ENCODE peak calls at places on chromosomes 7 and 10, in four cellular contexts. S is effector memory CD4-positive, alpha-beta T cell; R is HCT116; U is fibroblast of lung. B is an unnamed sample. For H3K9me3, the result is how much of the 10 kb centered on the place peaks cover.

GRCh38 chr10:96129387-96130325 is at the start of gene ZNF518A:
- DNase-seq in R (peak), U (peak), S (peak), B (peak)

GRCh38 chr10:114305521-114305925 is 66.5 kb downstream of the VWA2 start:
- DNase-seq in R (no peak), U (no peak), S (no peak), B (no peak)

GRCh38 chr10:96690755-96691730 is 29.3 kb downstream of the PIK3AP1 start:
- DNase-seq in S (no peak), R (no peak), U (no peak), B (no peak)

GRCh38 chr10:114356786-114357588 is 47.3 kb downstream of the AFAP1L2 start:
- DNase-seq in U (peak), S (no peak), R (no peak), B (no peak)

GRCh38 chr7:36390199-36391090 is 783 bp downstream of the ANLN start:
- DNase-seq in U (peak), R (peak), S (peak), B (peak)

GRCh38 chr7:68688416-68689086 is 909.7 kb upstream of the AUTS2 start:
- DNase-seq in S (no peak), U (no peak), R (no peak), B (no peak)

GRCh38 chr10:86152354-86152753 is 214.2 kb downstream of the GRID1 start:
- DNase-seq in S (no peak), U (no peak), R (no peak), B (no peak)

GRCh38 chr7:70937424-70937823 is 194.5 kb upstream of the GALNT17 start:
- DNase-seq in U (no peak), S (no peak), R (no peak), B (no peak)

GRCh38 chr10:1595242-1595600 is 142.1 kb downstream of the ADARB2 start:
- DNase-seq in S (no peak), U (no peak), R (no peak), B (no peak)

GRCh38 chr10:1589257-1589656 is 148.1 kb downstream of the ADARB2 start:
- DNase-seq in S (no peak), U (no peak), R (no peak), B (no peak)

GRCh38 chr10:1594372-1595241 is 142.7 kb downstream of the ADARB2 start:
- DNase-seq in R (no peak), U (no peak), S (no peak), B (no peak)

GRCh38 chr10:1591045-1591444 is 146.3 kb downstream of the ADARB2 start:
- DNase-seq in U (no peak), S (no peak), R (no peak), B (no peak)

GRCh38 chr10:1591742-1592141 is 145.6 kb downstream of the ADARB2 start:
- DNase-seq in R (no peak), U (no peak), S (no peak), B (no peak)
- H3K9me3 ChIP-seq in R (under half), U (under half), S (under half), B (under half)

GRCh38 chr10:110698340-110698739 is 54.2 kb downstream of the RBM20 start:
- DNase-seq in U (no peak), R (no peak), S (no peak), B (no peak)

GRCh38 chr10:110701618-110701971 is 57.5 kb downstream of the RBM20 start:
- DNase-seq in R (no peak), S (no peak), U (no peak), B (no peak)

GRCh38 chr10:110698782-110699201 is 54.7 kb downstream of the RBM20 start:
- DNase-seq in R (no peak), U (no peak), S (no peak), B (no peak)

GRCh38 chr10:110699859-110700468 is 55.8 kb downstream of the RBM20 start:
- DNase-seq in R (no peak), U (no peak), S (no peak), B (no peak)

DNA sequence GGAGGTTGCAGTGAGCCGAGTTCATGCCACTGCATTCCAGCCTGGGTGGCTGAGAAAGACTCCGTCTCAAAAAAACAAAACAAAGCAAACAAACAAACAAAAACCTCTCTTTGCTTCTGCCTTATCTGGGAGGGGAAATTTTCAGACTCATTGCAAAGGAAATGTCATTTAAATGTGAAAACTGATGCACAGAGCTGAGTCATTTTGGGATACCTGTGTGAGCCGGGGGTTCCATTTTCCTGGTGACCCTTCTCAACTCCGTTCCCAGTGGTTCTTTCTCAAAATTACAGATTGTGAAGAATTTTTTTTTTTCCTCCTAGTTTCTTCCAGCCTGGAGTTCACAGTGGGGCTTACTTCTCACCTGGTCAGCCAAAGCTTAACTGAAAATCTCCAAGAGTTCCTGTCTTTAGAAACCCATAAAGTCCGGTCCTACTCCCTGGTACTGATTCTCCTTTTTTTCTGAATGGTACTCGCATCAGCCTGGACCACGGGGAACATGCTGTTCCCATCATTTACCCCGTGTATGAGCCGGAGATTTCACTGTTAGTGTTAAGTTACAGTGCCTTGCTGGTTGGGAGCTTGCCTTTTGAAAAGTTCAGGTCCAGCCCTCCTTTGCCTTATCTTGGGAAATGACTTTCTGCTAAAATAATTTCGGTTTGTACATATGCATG is 56.9 kb downstream of the RBM20 start:
- DNase-seq in U (no peak), R (no peak), S (no peak), B (no peak)
- H3K27ac ChIP-seq in U (no peak), R (no peak), S (no peak), B (no peak)

GRCh38 chr7:101129603-101130117 is 2.8 kb downstream of the SERPINE1 start:
- DNase-seq in U (no peak), S (no peak), R (no peak), B (no peak)
- H3K4me3 ChIP-seq in U (peak), S (no peak), R (no peak), B (no peak)

GRCh38 chr10:110758898-110759297 is 112.8 kb upstream of the PDCD4 start:
- DNase-seq in S (no peak), R (no peak), U (no peak), B (no peak)
- H3K9me3 ChIP-seq in S (under half), R (under half), U (under half), B (under half)

GRCh38 chr7:95096123-95096395 is 188.7 kb downstream of the PPP1R9A start:
- DNase-seq in R (no peak), S (no peak), U (no peak), B (no peak)

GRCh38 chr7:95099101-95099500 is 191.7 kb downstream of the PPP1R9A start:
- DNase-seq in U (no peak), S (no peak), R (no peak), B (no peak)

GRCh38 chr7:95092332-95092731 is 184.9 kb downstream of the PPP1R9A start:
- DNase-seq in R (no peak), U (no peak), S (no peak), B (no peak)

GRCh38 chr7:95097851-95098250 is 190.5 kb downstream of the PPP1R9A start:
- DNase-seq in R (no peak), S (no peak), U (no peak), B (no peak)

DNA sequence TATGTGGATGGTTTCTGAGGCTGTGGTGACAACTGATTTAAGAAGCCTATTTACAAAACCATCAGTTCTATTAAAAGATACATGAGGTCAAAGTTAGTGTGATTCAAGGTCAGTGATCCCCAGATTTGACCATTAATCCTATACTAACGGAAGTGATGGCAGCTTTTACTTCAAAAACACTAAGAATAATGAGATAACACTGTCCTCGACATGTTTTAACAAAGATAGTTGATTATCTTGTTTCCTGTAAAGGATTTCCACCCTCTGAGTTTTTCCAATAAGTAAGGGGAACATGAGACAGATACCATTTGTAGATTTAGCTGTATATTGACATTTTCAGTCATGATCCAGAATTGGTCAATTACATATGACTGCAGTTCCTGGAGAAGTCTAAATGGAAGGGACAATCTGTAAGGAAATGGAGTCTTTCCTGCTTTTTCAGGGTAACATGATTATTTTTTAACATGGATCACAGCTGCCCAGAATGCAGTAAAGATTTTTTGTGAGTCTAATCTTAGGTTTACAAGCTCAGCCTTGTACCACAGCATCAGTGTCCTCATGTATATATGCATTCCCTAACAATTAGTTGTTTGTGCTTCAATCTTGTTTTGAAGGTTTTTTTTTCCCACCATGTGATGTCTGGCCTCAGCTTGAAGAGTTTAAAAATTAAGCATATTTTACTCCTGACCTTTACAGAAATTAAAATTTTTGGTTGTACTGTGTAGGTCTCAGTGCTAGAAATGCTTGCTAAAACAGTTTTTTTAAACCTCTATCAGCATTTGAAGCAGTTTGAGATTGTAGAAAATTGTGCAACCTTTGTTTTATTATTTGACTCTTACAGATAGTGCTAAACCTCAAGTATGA is 188.1 kb downstream of the PPP1R9A start:
- DNase-seq in U (no peak), R (no peak), S (no peak), B (no peak)
- H3K27ac ChIP-seq in U (no peak), R (no peak), S (no peak), B (no peak)

DNA sequence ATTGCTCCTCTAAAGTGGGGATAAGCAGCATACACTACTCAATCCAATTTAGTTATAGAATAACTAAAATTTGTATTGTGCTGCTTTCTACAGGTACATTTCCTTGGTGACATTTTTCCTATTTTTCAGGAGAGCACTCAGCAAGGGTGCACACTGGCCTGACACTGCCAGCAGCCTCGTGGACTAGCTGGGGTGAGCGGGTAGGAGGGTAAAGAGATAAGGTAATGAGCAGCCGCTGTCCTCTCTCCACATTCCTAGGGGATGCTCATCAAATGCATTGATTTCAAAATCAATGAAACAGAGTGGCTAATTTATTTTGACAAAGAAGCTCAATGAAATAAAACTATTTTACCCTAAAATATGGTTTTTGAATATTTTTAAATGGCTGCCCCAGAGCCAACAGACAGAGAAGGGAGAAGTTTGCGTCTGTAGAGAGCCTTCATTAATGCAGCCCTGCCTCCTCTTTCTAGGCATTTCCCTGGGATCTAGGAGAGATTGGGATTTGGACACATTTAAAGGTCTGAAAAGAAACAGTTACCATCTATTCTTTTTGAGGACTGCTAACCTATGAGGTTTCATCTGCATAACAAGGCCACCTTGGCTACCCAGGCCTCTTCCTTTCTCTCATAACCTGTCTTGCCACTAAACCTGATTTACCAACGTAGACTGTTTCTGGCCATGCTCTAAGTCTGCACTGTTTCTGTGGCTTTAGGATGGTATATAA is 561.0 kb downstream of the IPMK start:
- DNase-seq in U (no peak), S (no peak), R (no peak), B (no peak)
- H3K4me3 ChIP-seq in U (no peak), S (no peak), R (no peak), B (no peak)

GRCh38 chr10:130300608-130301025 is 164.4 kb downstream of the GLRX3 start:
- DNase-seq in R (no peak), U (peak), S (peak), B (peak)
- H3K9me3 ChIP-seq in R (under half), U (under half), S (under half), B (under half)

B was measured in CD4-positive, CD25-positive, alpha-beta regulatory T cell.